ENCODE peak calls at places on chromosomes 2 and 18, in eight cellular contexts. S is neural progenitor cell, R is HCT116, Q is MM.1S, G is OCI-LY7, E is fibroblast of lung, V is H9, H is PC-3. Z is an unnamed sample.

GRCh38 chr2:1491751-1492150 is 78.5 kb downstream of the TPO start:
- DNase-seq in E (no peak), R (no peak), Q (no peak), V (no peak), S (no peak), G (no peak), H (no peak), Z (no peak)

GRCh38 chr18:39198376-39198775 is 1632.8 kb upstream of the CELF4 start:
- DNase-seq in H (peak; percentile 28), V (no peak), R (no peak), Q (no peak), E (peak; percentile 57), G (no peak), S (no peak), Z (peak; percentile 10)

GRCh38 chr2:150332378-150332777 is 155.1 kb downstream of the RND3 start:
- DNase-seq in E (no peak), H (no peak), R (no peak), Q (no peak), G (no peak), V (no peak), S (no peak), Z (no peak)

GRCh38 chr2:120204022-120204405 is 19.2 kb downstream of the TMEM185B start:
- DNase-seq in H (peak; percentile 10), E (no peak), R (no peak), G (no peak), Q (no peak), S (no peak), V (peak; percentile 39), Z (no peak)

GRCh38 chr2:138846216-138846821 is 66.1 kb upstream of the NXPH2 start:
- DNase-seq in G (peak; percentile 59), E (peak; percentile 31), R (peak; percentile 21), H (peak; percentile 73), V (no peak), Q (peak; percentile 64), S (peak; percentile 50), Z (no peak)

GRCh38 chr2:196413821-196414274 is 225.7 kb upstream of the CCDC150 start:
- DNase-seq in G (no peak), H (no peak), E (no peak), V (no peak), R (no peak), S (no peak), Q (no peak), Z (no peak)

GRCh38 chr2:188278388-188279092 is 13.1 kb upstream of the GULP1 start:
- DNase-seq in V (peak; percentile 53), S (peak; percentile 36), H (no peak), Q (no peak), R (no peak), E (no peak), G (no peak), Z (no peak)

GRCh38 chr2:83516503-83516902 is 942.6 kb downstream of the SUCLG1 start:
- DNase-seq in G (no peak), R (no peak), V (peak; percentile 39), S (no peak), H (no peak), E (no peak), Q (no peak), Z (no peak)

GRCh38 chr2:39437522-39438296 is 624 bp upstream of the MAP4K3 start:
- DNase-seq in R (peak; percentile 63), Q (peak; percentile 78), S (peak; percentile 20), E (peak; percentile 32), G (peak; percentile 60), H (peak; percentile 66), V (no peak), Z (peak; percentile 71)

GRCh38 chr2:43230481-43230880 is 4.1 kb upstream of the ZFP36L2 start:
- DNase-seq in V (peak; percentile 61), R (no peak), E (no peak), S (peak; percentile 36), H (no peak), Q (no peak), G (peak; percentile 92), Z (no peak)

GRCh38 chr2:12596771-12597170 is 120.0 kb upstream of the TRIB2 start:
- DNase-seq in S (no peak), V (no peak), R (no peak), E (no peak), Q (no peak), H (no peak), G (no peak), Z (no peak)

GRCh38 chr18:67553471-67553870 is 37.0 kb upstream of the DSEL start:
- DNase-seq in R (no peak), E (no peak), S (no peak), H (no peak), G (no peak), Q (no peak), V (no peak), Z (no peak)

GRCh38 chr2:190910341-190911136 is 29.9 kb downstream of the GLS start:
- DNase-seq in V (no peak), Q (no peak), G (no peak), E (peak; percentile 37), S (no peak), H (peak; percentile 25), R (no peak), Z (no peak)

GRCh38 chr2:238238766-238239551 is 879 bp downstream of the HES6 start:
- DNase-seq in G (no peak), H (no peak), R (no peak), Q (peak; percentile 38), V (peak; percentile 38), E (no peak), S (peak; percentile 49), Z (no peak)

GRCh38 chr2:57864926-57865325 is 181.7 kb upstream of the VRK2 start:
- DNase-seq in R (no peak), V (no peak), Q (no peak), E (no peak), S (no peak), G (no peak), H (peak; percentile 67), Z (no peak)

GRCh38 chr2:81658227-81658626 is 1353.7 kb upstream of the LRRTM1 start:
- DNase-seq in Q (no peak), R (peak; percentile 98), E (no peak), H (peak; percentile 98), S (no peak), V (no peak), G (no peak), Z (peak; percentile 52)

GRCh38 chr2:6814312-6814711 is 51.4 kb downstream of the CMPK2 start:
- DNase-seq in V (no peak), Q (no peak), G (peak; percentile 19), E (no peak), S (no peak), H (no peak), R (no peak), Z (no peak)

GRCh38 chr2:190791347-190791982 is 89.2 kb upstream of the GLS start:
- DNase-seq in V (no peak), E (peak; percentile 42), Q (no peak), H (peak; percentile 63), S (no peak), G (no peak), R (no peak), Z (peak; percentile 65)

GRCh38 chr2:223815884-223816570 is 21.4 kb downstream of the AP1S3 start:
- DNase-seq in E (no peak), G (no peak), Q (no peak), R (peak; percentile 81), S (no peak), V (no peak), H (peak; percentile 56), Z (no peak)

GRCh38 chr18:2536063-2536462 is 35.2 kb downstream of the METTL4 start:
- DNase-seq in V (no peak), Q (no peak), S (no peak), R (no peak), G (peak; percentile 36), E (no peak), H (no peak), Z (no peak)
- H3K4me1 ChIP-seq in V (no peaks in the 10 kb centered on the region), Q (no peaks in the 10 kb centered on the region), S (peaks cover 12% of the 10 kb centered on the region), R (no peaks in the 10 kb centered on the region), G (peaks cover 84% of the 10 kb centered on the region), E (no peaks in the 10 kb centered on the region), H (peaks cover 16% of the 10 kb centered on the region), Z (no peaks in the 10 kb centered on the region)

DNA sequence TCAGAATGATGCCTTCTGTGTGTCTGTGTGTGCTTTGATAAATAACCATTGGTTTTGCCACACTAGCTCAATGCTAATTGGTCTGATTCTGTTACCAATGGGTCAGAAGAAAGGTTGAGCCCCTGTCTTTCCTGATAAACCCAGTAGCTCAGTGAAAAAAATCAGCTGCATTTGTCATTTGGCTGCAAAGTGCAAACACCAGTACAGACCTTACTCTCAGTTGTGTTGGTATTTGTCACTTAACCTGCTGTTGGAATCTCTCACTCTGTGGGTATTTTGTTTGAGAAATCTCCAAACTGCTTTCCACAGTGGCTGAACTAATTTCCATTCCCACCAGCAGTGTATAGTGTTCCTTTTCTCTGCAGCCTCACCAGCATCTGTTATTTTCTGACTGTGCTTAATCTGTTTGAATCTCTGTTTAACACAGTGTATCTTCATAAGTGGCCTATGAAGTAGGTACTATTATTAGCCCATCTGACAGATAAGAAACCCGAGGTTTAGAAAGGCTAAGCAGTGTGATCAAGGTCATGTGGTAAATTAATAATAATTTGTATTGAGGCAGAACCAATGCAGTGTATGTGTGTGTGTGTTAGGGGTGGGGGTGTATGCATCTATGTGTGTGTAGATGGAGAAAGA is 26.7 kb downstream of the LIMS1 start:
- DNase-seq in S (no peak), E (no peak), Q (no peak), H (no peak), G (no peak), V (no peak), R (no peak), Z (no peak)
- H3K79me2 ChIP-seq in S (peaks cover 24% of the 10 kb centered on the region), E (peaks cover 16% of the 10 kb centered on the region), Q (peaks cover 94% of the 10 kb centered on the region), H (peaks cover 30% of the 10 kb centered on the region), G (no peaks in the 10 kb centered on the region), V (no peaks in the 10 kb centered on the region), R (peaks cover 54% of the 10 kb centered on the region), Z (peaks cover 12% of the 10 kb centered on the region)

GRCh38 chr2:55013936-55014335 is 36.3 kb downstream of the RTN4 start:
- DNase-seq in V (no peak), Q (no peak), H (no peak), R (no peak), E (no peak), G (no peak), S (no peak), Z (no peak)
- TF ChIP-seq CTCF in V (no peak), Q (peak; percentile 51), H (peak; percentile 67), R (peak; percentile 17), E (no peak), G (peak; percentile 74), S (no peak), Z (no peak)

DNA sequence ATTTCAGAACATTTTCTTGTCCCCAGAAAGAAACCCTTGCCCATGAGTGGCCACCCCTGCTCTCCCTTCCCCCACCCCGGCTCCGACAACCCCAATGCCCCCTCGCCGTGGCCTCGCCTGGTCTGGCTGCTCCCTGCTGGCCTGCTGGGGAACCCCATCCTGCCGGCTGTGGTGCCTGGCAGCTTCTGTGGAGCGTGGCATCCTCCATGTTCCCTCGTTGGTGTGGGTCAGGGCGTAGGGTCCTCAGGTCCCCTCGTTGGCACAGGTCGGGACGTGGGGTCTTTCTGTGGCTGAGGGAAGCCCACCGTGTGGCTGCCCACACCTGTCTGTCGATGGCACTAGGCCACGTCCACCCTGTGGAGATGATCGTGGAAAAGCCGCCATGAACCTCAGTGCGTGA is 61.9 kb downstream of the NFATC1 start:
- DNase-seq in R (no peak), V (no peak), H (no peak), Q (no peak), G (no peak), S (no peak), E (no peak), Z (no peak)
- H3K4me1 ChIP-seq in R (peaks cover 28% of the 10 kb centered on the region), V (no peaks in the 10 kb centered on the region), H (peaks cover 11% of the 10 kb centered on the region), Q (no peaks in the 10 kb centered on the region), G (peaks cover 36% of the 10 kb centered on the region), S (no peaks in the 10 kb centered on the region), E (no peaks in the 10 kb centered on the region), Z (peaks cover 5% of the 10 kb centered on the region)

GRCh38 chr2:36449213-36449612 is 93.6 kb downstream of the CRIM1 start:
- DNase-seq in V (no peak), Q (no peak), S (no peak), R (no peak), H (no peak), G (no peak), E (no peak), Z (no peak)
- H3K79me2 ChIP-seq in V (no peaks in the 10 kb centered on the region), Q (no peaks in the 10 kb centered on the region), S (no peaks in the 10 kb centered on the region), R (no peaks in the 10 kb centered on the region), H (peaks cover 14% of the 10 kb centered on the region), G (no peaks in the 10 kb centered on the region), E (peaks cover 64% of the 10 kb centered on the region), Z (peaks cover 13% of the 10 kb centered on the region)

Z was measured in PC-9.